ENCODE peak calls at places on chromosome 4, in eight cellular contexts. U, I, Z, K, A, H, P and E are unnamed samples.

GRCh38 chr4:58665649-58666048 is 1555.5 kb upstream of the IGFBP7 start:
- DNase-seq in K (no peak), I (no peak), Z (no peak), H (no peak), A (peak), U (no peak), P (no peak), E (no peak)

GRCh38 chr4:3630934-3631585 is 98.8 kb upstream of the LRPAP1 start:
- DNase-seq in K (no peak), H (no peak), U (no peak), I (no peak), A (no peak), P (no peak), Z (peak), E (no peak)

GRCh38 chr4:185115827-185116232 is 27.2 kb upstream of the SLC25A4 start:
- DNase-seq in I (no peak), Z (peak), H (peak), A (no peak), P (peak), U (peak), K (peak), E (no peak)

GRCh38 chr4:20538922-20539321 is 161.3 kb upstream of the PACRGL start:
- DNase-seq in K (no peak), H (no peak), Z (no peak), P (no peak), U (no peak), I (no peak), A (no peak), E (no peak)

GRCh38 chr4:32645653-32646052 is 1925.5 kb downstream of the PCDH7 start:
- DNase-seq in P (no peak), Z (no peak), H (no peak), U (no peak), I (no peak), A (no peak), K (no peak), E (no peak)

GRCh38 chr4:147518846-147519767 is 38.2 kb downstream of the EDNRA start:
- DNase-seq in P (peak), U (peak), A (peak), K (peak), H (peak), I (peak), Z (peak), E (peak)

GRCh38 chr4:183261953-183262775 is 57.9 kb downstream of the CLDN22 start:
- DNase-seq in A (peak), I (peak), H (peak), P (peak), K (peak), U (peak), Z (peak), E (peak)

GRCh38 chr4:109012286-109012880 is 249.5 kb upstream of the ETNPPL start:
- DNase-seq in A (no peak), K (no peak), I (no peak), Z (no peak), U (no peak), H (no peak), P (no peak), E (no peak)

GRCh38 chr4:153257151-153257620 is 52.9 kb downstream of the TRIM2 start:
- DNase-seq in U (peak), Z (peak), I (no peak), A (no peak), P (peak), K (peak), H (peak), E (no peak)

DNA sequence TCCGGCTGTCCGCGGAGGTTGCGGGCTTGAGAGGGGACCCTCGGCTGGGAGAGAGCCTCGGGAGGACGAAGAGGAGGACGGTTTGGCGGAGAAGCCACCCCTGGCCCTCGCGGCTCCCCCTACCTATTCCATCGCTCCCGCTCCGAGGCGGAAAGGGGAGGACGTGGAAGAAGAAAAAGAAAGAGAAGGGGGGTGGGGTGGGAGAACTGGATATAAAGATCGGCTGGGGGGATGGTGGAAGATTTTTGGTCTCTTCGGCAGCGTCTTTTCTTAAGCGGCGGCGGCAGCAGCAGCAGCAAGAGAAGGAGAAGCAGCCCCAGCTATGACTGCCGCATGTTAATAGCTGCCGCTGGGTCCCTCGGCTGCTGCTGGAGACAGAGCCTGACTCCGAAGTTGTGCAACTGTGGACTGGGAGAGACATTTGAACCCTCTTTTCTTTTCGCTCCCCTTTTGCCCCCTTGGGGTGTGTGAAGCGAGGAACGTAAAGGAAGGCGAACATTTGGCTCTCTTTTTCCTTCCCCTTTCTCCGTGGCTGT is 933 bp downstream of the ADGRL3 start:
- DNase-seq in P (no peak), Z (peak), H (peak), A (peak), I (no peak), U (peak), K (peak), E (no peak)
- TF ChIP-seq EZH2 in P (no peak), Z (no peak), H (no peak), A (no peak), I (no peak), U (no peak), K (peak), E (no peak)

GRCh38 chr4:48491514-48492176 is 1.6 kb downstream of the ZAR1 start:
- DNase-seq in I (no peak), U (no peak), H (no peak), Z (no peak), P (no peak), A (no peak), K (no peak), E (no peak)
- H2AFZ ChIP-seq in I (no peak), U (no peak), H (peak), Z (peak), P (no peak), A (no peak), K (no peak), E (no peak)

DNA sequence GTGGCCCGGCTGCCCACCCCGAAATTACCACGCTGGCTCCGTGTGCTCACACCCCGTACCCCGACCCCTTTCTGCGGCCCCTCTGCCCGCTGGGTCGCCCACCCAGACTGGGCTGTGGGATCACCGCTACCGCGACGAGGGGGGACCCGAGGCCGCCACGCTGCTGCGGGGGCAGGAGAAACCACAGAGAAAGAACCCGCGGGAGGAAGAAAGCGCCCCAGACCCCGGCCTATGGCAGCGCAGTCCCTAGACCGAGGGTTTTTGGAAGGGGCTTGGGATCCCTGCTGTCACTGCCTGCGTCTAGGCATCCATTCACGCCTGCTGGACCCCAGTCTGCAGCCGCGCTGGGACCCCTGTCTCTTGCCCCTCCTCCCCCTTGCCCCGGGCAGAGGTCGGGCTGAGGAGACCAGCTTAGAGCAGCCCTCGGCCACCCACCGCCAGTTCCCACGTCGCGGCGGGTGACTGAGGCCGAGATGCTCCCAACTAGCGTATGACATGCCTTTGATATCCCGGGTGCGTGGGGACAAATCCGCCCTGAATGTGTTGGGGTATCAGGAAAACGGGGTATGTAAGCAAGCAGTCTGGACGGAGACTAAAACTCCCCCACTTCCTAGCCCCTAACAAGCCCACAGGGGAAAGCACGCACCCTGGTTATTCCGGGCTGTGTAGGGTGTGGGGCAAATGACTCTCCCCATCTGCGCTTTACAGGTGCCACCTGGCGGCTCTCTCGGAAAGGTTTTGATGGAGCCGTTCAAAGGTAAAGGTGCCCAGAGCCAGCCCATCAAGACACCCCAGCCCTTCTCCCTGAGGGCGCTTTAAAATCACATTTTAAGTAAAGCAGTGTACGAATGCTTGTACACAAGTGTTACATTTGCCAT is 867 bp upstream of the INPP4B start:
- DNase-seq in I (peak), Z (peak), A (peak), H (peak), P (peak), U (peak), K (peak), E (peak)
- TF ChIP-seq EZH2 in I (no peak), Z (peak), A (no peak), H (peak), P (no peak), U (peak), K (no peak), E (no peak)

GRCh38 chr4:1759170-1759817 is 33.8 kb upstream of the FGFR3 start:
- DNase-seq in I (no peak), P (no peak), Z (no peak), H (no peak), K (no peak), A (no peak), U (no peak), E (no peak)

GRCh38 chr4:1758306-1759121 is 34.6 kb upstream of the FGFR3 start:
- DNase-seq in Z (no peak), A (no peak), H (no peak), U (no peak), P (no peak), I (no peak), K (no peak), E (no peak)

GRCh38 chr4:1761130-1761688 is 31.9 kb upstream of the FGFR3 start:
- DNase-seq in H (no peak), P (no peak), U (no peak), Z (no peak), K (no peak), I (no peak), A (no peak), E (no peak)

GRCh38 chr4:1760521-1761001 is 32.5 kb upstream of the FGFR3 start:
- DNase-seq in I (no peak), Z (no peak), U (no peak), P (no peak), H (no peak), A (no peak), K (no peak), E (no peak)

DNA sequence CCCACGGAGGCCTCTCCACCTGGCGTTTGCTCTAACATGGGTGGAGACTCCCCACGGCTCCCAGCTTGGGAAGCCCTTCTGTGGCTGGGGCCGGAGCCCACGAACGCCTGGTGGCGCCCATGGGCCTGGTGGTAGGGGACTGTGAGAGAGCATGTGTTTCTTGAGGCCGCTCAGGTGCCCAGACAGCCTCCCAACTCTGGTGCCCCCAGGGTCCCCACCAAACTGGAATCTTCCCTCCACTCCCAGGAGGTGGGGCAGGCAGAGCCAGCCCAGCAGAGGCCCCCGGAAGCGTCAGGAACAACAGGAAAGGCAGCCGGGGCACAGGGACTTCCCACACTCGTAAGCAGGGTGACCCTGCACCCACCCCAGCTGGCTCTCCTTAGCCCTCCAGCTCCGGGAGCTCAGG is 33.3 kb upstream of the FGFR3 start:
- DNase-seq in U (no peak), Z (no peak), P (no peak), H (no peak), K (no peak), I (no peak), A (no peak), E (no peak)
- H2AFZ ChIP-seq in U (no peak), Z (no peak), P (peak), H (no peak), K (no peak), I (no peak), A (no peak), E (no peak)

GRCh38 chr4:83455300-83456183 is at the start of the genes HELQ and MRPS18C:
- DNase-seq in Z (peak), P (peak), A (peak), U (peak), I (peak), K (peak), H (peak), E (peak)
- TF ChIP-seq EZH2 in Z (no peak), P (no peak), A (no peak), U (no peak), I (no peak), K (no peak), H (no peak), E (no peak)